ENCODE peak calls at places on chromosomes 1 and 21, in eight cellular contexts. One of them, this sample, is unnamed.

GRCh38 chr1:221832151-221832550 is 90.3 kb upstream of the DUSP10 start:
- DNase-seq in progenitor cell of endocrine pancreas: no peak
- DNase-seq in WTC11: no peak
- DNase-seq in activated naive CD8-positive, alpha-beta T cell treated with anti-CD3 and anti-CD28 coated beads, Interleukin-2, amount 50 U/mL, for 24 hours: no peak
- DNase-seq in lung microvascular endothelial cell: peak
- DNase-seq in NCI-H1417: no peak
- DNase-seq in Panc1: no peak
- DNase-seq in MM.1S: no peak
- DNase-seq in this sample: no peak

GRCh38 chr1:3504151-3504822 is 49.8 kb downstream of the ARHGEF16 start:
- DNase-seq in progenitor cell of endocrine pancreas: no peak
- DNase-seq in WTC11: no peak
- DNase-seq in activated naive CD8-positive, alpha-beta T cell treated with anti-CD3 and anti-CD28 coated beads, Interleukin-2, amount 50 U/mL, for 24 hours: no peak
- DNase-seq in lung microvascular endothelial cell: peak
- DNase-seq in NCI-H1417: no peak
- DNase-seq in Panc1: peak
- DNase-seq in MM.1S: no peak
- DNase-seq in this sample: no peak

GRCh38 chr1:47280142-47280541 is 33.8 kb downstream of the STIL start:
- DNase-seq in progenitor cell of endocrine pancreas: no peak
- DNase-seq in WTC11: no peak
- DNase-seq in activated naive CD8-positive, alpha-beta T cell treated with anti-CD3 and anti-CD28 coated beads, Interleukin-2, amount 50 U/mL, for 24 hours: no peak
- DNase-seq in lung microvascular endothelial cell: no peak
- DNase-seq in NCI-H1417: no peak
- DNase-seq in Panc1: no peak
- DNase-seq in MM.1S: no peak
- DNase-seq in this sample: no peak

GRCh38 chr21:46130721-46131720 is 24.4 kb downstream of the FTCD start:
- DNase-seq in progenitor cell of endocrine pancreas: no peak
- DNase-seq in WTC11: no peak
- DNase-seq in activated naive CD8-positive, alpha-beta T cell treated with anti-CD3 and anti-CD28 coated beads, Interleukin-2, amount 50 U/mL, for 24 hours: no peak
- DNase-seq in lung microvascular endothelial cell: no peak
- DNase-seq in NCI-H1417: peak
- DNase-seq in Panc1: no peak
- DNase-seq in MM.1S: no peak
- DNase-seq in this sample: no peak

GRCh38 chr21:38948377-38948776 is 142.6 kb downstream of the ETS2 start:
- DNase-seq in progenitor cell of endocrine pancreas: no peak
- DNase-seq in WTC11: no peak
- DNase-seq in activated naive CD8-positive, alpha-beta T cell treated with anti-CD3 and anti-CD28 coated beads, Interleukin-2, amount 50 U/mL, for 24 hours: no peak
- DNase-seq in lung microvascular endothelial cell: no peak
- DNase-seq in NCI-H1417: no peak
- DNase-seq in Panc1: no peak
- DNase-seq in MM.1S: no peak
- DNase-seq in this sample: no peak

GRCh38 chr1:231460614-231461013 is 38.5 kb upstream of the EGLN1 start:
- DNase-seq in progenitor cell of endocrine pancreas: no peak
- DNase-seq in WTC11: no peak
- DNase-seq in activated naive CD8-positive, alpha-beta T cell treated with anti-CD3 and anti-CD28 coated beads, Interleukin-2, amount 50 U/mL, for 24 hours: peak
- DNase-seq in lung microvascular endothelial cell: no peak
- DNase-seq in NCI-H1417: no peak
- DNase-seq in Panc1: no peak
- DNase-seq in MM.1S: peak
- DNase-seq in this sample: peak

GRCh38 chr21:34336756-34337391 is 26.9 kb upstream of the KCNE2 start:
- DNase-seq in progenitor cell of endocrine pancreas: no peak
- DNase-seq in WTC11: no peak
- DNase-seq in activated naive CD8-positive, alpha-beta T cell treated with anti-CD3 and anti-CD28 coated beads, Interleukin-2, amount 50 U/mL, for 24 hours: no peak
- DNase-seq in lung microvascular endothelial cell: peak
- DNase-seq in NCI-H1417: peak
- DNase-seq in Panc1: no peak
- DNase-seq in MM.1S: no peak
- DNase-seq in this sample: no peak

GRCh38 chr1:167922023-167922422 is 8.1 kb upstream of the ADCY10 start:
- DNase-seq in progenitor cell of endocrine pancreas: no peak
- DNase-seq in WTC11: no peak
- DNase-seq in activated naive CD8-positive, alpha-beta T cell treated with anti-CD3 and anti-CD28 coated beads, Interleukin-2, amount 50 U/mL, for 24 hours: no peak
- DNase-seq in lung microvascular endothelial cell: peak
- DNase-seq in NCI-H1417: no peak
- DNase-seq in Panc1: no peak
- DNase-seq in MM.1S: peak
- DNase-seq in this sample: no peak

GRCh38 chr1:5225687-5226389 is 571.4 kb downstream of the AJAP1 start:
- DNase-seq in progenitor cell of endocrine pancreas: no peak
- DNase-seq in WTC11: no peak
- DNase-seq in activated naive CD8-positive, alpha-beta T cell treated with anti-CD3 and anti-CD28 coated beads, Interleukin-2, amount 50 U/mL, for 24 hours: no peak
- DNase-seq in lung microvascular endothelial cell: no peak
- DNase-seq in NCI-H1417: no peak
- DNase-seq in Panc1: no peak
- DNase-seq in MM.1S: no peak
- DNase-seq in this sample: no peak

GRCh38 chr1:71593523-71593922 is 512.7 kb upstream of the ZRANB2 start:
- DNase-seq in progenitor cell of endocrine pancreas: no peak
- DNase-seq in WTC11: no peak
- DNase-seq in activated naive CD8-positive, alpha-beta T cell treated with anti-CD3 and anti-CD28 coated beads, Interleukin-2, amount 50 U/mL, for 24 hours: no peak
- DNase-seq in lung microvascular endothelial cell: no peak
- DNase-seq in NCI-H1417: no peak
- DNase-seq in Panc1: no peak
- DNase-seq in MM.1S: peak
- DNase-seq in this sample: no peak

GRCh38 chr1:107231291-107231690 is 90.5 kb downstream of the NTNG1 start:
- DNase-seq in progenitor cell of endocrine pancreas: no peak
- DNase-seq in WTC11: no peak
- DNase-seq in activated naive CD8-positive, alpha-beta T cell treated with anti-CD3 and anti-CD28 coated beads, Interleukin-2, amount 50 U/mL, for 24 hours: no peak
- DNase-seq in lung microvascular endothelial cell: no peak
- DNase-seq in NCI-H1417: no peak
- DNase-seq in Panc1: no peak
- DNase-seq in MM.1S: no peak
- DNase-seq in this sample: no peak

GRCh38 chr1:92465256-92465647 is 21.5 kb downstream of the GFI1 start:
- DNase-seq in progenitor cell of endocrine pancreas: no peak
- DNase-seq in WTC11: no peak
- DNase-seq in activated naive CD8-positive, alpha-beta T cell treated with anti-CD3 and anti-CD28 coated beads, Interleukin-2, amount 50 U/mL, for 24 hours: no peak
- DNase-seq in lung microvascular endothelial cell: no peak
- DNase-seq in NCI-H1417: no peak
- DNase-seq in Panc1: no peak
- DNase-seq in MM.1S: no peak
- DNase-seq in this sample: no peak

GRCh38 chr1:31617917-31618746 is 643 bp downstream of the HCRTR1 start:
- DNase-seq in progenitor cell of endocrine pancreas: peak
- DNase-seq in WTC11: peak
- DNase-seq in activated naive CD8-positive, alpha-beta T cell treated with anti-CD3 and anti-CD28 coated beads, Interleukin-2, amount 50 U/mL, for 24 hours: peak
- DNase-seq in lung microvascular endothelial cell: peak
- DNase-seq in NCI-H1417: peak
- DNase-seq in Panc1: no peak
- DNase-seq in MM.1S: peak
- DNase-seq in this sample: peak

GRCh38 chr1:203402609-203403337 is 51.9 kb upstream of the FMOD start:
- DNase-seq in progenitor cell of endocrine pancreas: no peak
- DNase-seq in WTC11: no peak
- DNase-seq in activated naive CD8-positive, alpha-beta T cell treated with anti-CD3 and anti-CD28 coated beads, Interleukin-2, amount 50 U/mL, for 24 hours: no peak
- DNase-seq in lung microvascular endothelial cell: peak
- DNase-seq in NCI-H1417: no peak
- DNase-seq in Panc1: no peak
- DNase-seq in MM.1S: no peak
- DNase-seq in this sample: no peak

GRCh38 chr1:22045604-22046228 is 6.8 kb upstream of the CDC42 start:
- DNase-seq in progenitor cell of endocrine pancreas: no peak
- DNase-seq in WTC11: no peak
- DNase-seq in activated naive CD8-positive, alpha-beta T cell treated with anti-CD3 and anti-CD28 coated beads, Interleukin-2, amount 50 U/mL, for 24 hours: no peak
- DNase-seq in lung microvascular endothelial cell: no peak
- DNase-seq in NCI-H1417: no peak
- DNase-seq in Panc1: no peak
- DNase-seq in MM.1S: no peak
- DNase-seq in this sample: no peak

GRCh38 chr1:5364591-5364990 is 627.6 kb downstream of the NPHP4 start:
- DNase-seq in progenitor cell of endocrine pancreas: no peak
- DNase-seq in WTC11: no peak
- DNase-seq in activated naive CD8-positive, alpha-beta T cell treated with anti-CD3 and anti-CD28 coated beads, Interleukin-2, amount 50 U/mL, for 24 hours: no peak
- DNase-seq in lung microvascular endothelial cell: no peak
- DNase-seq in NCI-H1417: no peak
- DNase-seq in Panc1: no peak
- DNase-seq in MM.1S: no peak
- DNase-seq in this sample: no peak

This sample was measured in DND-41.